ENCODE peak calls at places on chromosomes 13 and 19, in nine cellular contexts. One of them, this sample, is unnamed.

GRCh38 chr13:97261254-97262015 is 39.3 kb downstream of the MBNL2 start:
- DNase-seq in endothelial cell of umbilical vein: no peak
- DNase-seq in fibroblast of lung: no peak
- DNase-seq in mucosa of descending colon: no peak
- DNase-seq in neuronal stem cell: no peak
- DNase-seq in uterus: no peak
- DNase-seq in Caco-2: no peak
- DNase-seq in GM12878: no peak
- DNase-seq in AG04450: no peak
- DNase-seq in this sample: no peak

GRCh38 chr13:83895994-83896580 is 13.8 kb upstream of the SLITRK1 start:
- DNase-seq in endothelial cell of umbilical vein: no peak
- DNase-seq in fibroblast of lung: peak; percentile 74
- DNase-seq in mucosa of descending colon: no peak
- DNase-seq in neuronal stem cell: no peak
- DNase-seq in uterus: no peak
- DNase-seq in Caco-2: no peak
- DNase-seq in GM12878: no peak
- DNase-seq in AG04450: no peak
- DNase-seq in this sample: peak; percentile 55

GRCh38 chr13:46624353-46624752 is 71.4 kb downstream of the LRCH1 start:
- DNase-seq in endothelial cell of umbilical vein: no peak
- DNase-seq in fibroblast of lung: no peak
- DNase-seq in mucosa of descending colon: no peak
- DNase-seq in neuronal stem cell: no peak
- DNase-seq in uterus: no peak
- DNase-seq in Caco-2: no peak
- DNase-seq in GM12878: no peak
- DNase-seq in AG04450: no peak
- DNase-seq in this sample: no peak

GRCh38 chr13:85287528-85287927 is 511.7 kb downstream of the SLITRK6 start:
- DNase-seq in endothelial cell of umbilical vein: no peak
- DNase-seq in fibroblast of lung: no peak
- DNase-seq in mucosa of descending colon: no peak
- DNase-seq in neuronal stem cell: no peak
- DNase-seq in uterus: no peak
- DNase-seq in Caco-2: no peak
- DNase-seq in GM12878: no peak
- DNase-seq in AG04450: no peak
- DNase-seq in this sample: no peak

GRCh38 chr19:2469102-2469914 is 6.6 kb upstream of the GADD45B start:
- DNase-seq in endothelial cell of umbilical vein: peak; percentile 39
- DNase-seq in fibroblast of lung: peak; percentile 87
- DNase-seq in mucosa of descending colon: no peak
- DNase-seq in neuronal stem cell: no peak
- DNase-seq in uterus: no peak
- DNase-seq in Caco-2: no peak
- DNase-seq in GM12878: no peak
- DNase-seq in AG04450: no peak
- DNase-seq in this sample: peak; percentile 96

GRCh38 chr13:26340812-26341211 is 86.9 kb downstream of the CDK8 start:
- DNase-seq in endothelial cell of umbilical vein: no peak
- DNase-seq in fibroblast of lung: peak; percentile 52
- DNase-seq in mucosa of descending colon: no peak
- DNase-seq in neuronal stem cell: no peak
- DNase-seq in uterus: no peak
- DNase-seq in Caco-2: no peak
- DNase-seq in GM12878: no peak
- DNase-seq in AG04450: no peak
- DNase-seq in this sample: no peak

GRCh38 chr19:42277821-42278809 is 9.1 kb downstream of the CIC start:
- DNase-seq in endothelial cell of umbilical vein: peak; percentile 71
- DNase-seq in fibroblast of lung: peak; percentile 30
- DNase-seq in mucosa of descending colon: no peak
- DNase-seq in neuronal stem cell: no peak
- DNase-seq in uterus: peak; percentile 41
- DNase-seq in Caco-2: peak; percentile 39
- DNase-seq in GM12878: no peak
- DNase-seq in AG04450: no peak
- DNase-seq in this sample: no peak

GRCh38 chr19:5165697-5166019 is 175.0 kb downstream of the PTPRS start:
- DNase-seq in endothelial cell of umbilical vein: no peak
- DNase-seq in fibroblast of lung: no peak
- DNase-seq in mucosa of descending colon: no peak
- DNase-seq in neuronal stem cell: no peak
- DNase-seq in uterus: no peak
- DNase-seq in Caco-2: no peak
- DNase-seq in GM12878: no peak
- DNase-seq in AG04450: no peak
- DNase-seq in this sample: no peak

GRCh38 chr19:2627319-2627829 is 75.1 kb downstream of the GNG7 start:
- DNase-seq in endothelial cell of umbilical vein: peak; percentile 94
- DNase-seq in fibroblast of lung: peak; percentile 99
- DNase-seq in mucosa of descending colon: peak; percentile 88
- DNase-seq in neuronal stem cell: no peak
- DNase-seq in uterus: peak; percentile 53
- DNase-seq in Caco-2: no peak
- DNase-seq in GM12878: no peak
- DNase-seq in AG04450: peak; percentile 90
- DNase-seq in this sample: peak; percentile 99

GRCh38 chr19:10979950-10980349 is 19.1 kb downstream of the SMARCA4 start:
- DNase-seq in endothelial cell of umbilical vein: no peak
- DNase-seq in fibroblast of lung: no peak
- DNase-seq in mucosa of descending colon: no peak
- DNase-seq in neuronal stem cell: no peak
- DNase-seq in uterus: no peak
- DNase-seq in Caco-2: no peak
- DNase-seq in GM12878: peak; percentile 33
- DNase-seq in AG04450: no peak
- DNase-seq in this sample: no peak

GRCh38 chr13:100658363-100658762 is 16.2 kb downstream of the TMTC4 start:
- DNase-seq in endothelial cell of umbilical vein: no peak
- DNase-seq in fibroblast of lung: no peak
- DNase-seq in mucosa of descending colon: no peak
- DNase-seq in neuronal stem cell: no peak
- DNase-seq in uterus: no peak
- DNase-seq in Caco-2: no peak
- DNase-seq in GM12878: no peak
- DNase-seq in AG04450: no peak
- DNase-seq in this sample: no peak

GRCh38 chr13:111657013-111657412 is 336.6 kb downstream of the TEX29 start:
- DNase-seq in endothelial cell of umbilical vein: no peak
- DNase-seq in fibroblast of lung: no peak
- DNase-seq in mucosa of descending colon: no peak
- DNase-seq in neuronal stem cell: no peak
- DNase-seq in uterus: no peak
- DNase-seq in Caco-2: peak; percentile 65
- DNase-seq in GM12878: no peak
- DNase-seq in AG04450: no peak
- DNase-seq in this sample: no peak

GRCh38 chr13:113447596-113447995 is 5.7 kb downstream of the ADPRHL1 start:
- DNase-seq in endothelial cell of umbilical vein: no peak
- DNase-seq in fibroblast of lung: no peak
- DNase-seq in mucosa of descending colon: no peak
- DNase-seq in neuronal stem cell: no peak
- DNase-seq in uterus: no peak
- DNase-seq in Caco-2: no peak
- DNase-seq in GM12878: no peak
- DNase-seq in AG04450: no peak
- DNase-seq in this sample: no peak

GRCh38 chr13:29511439-29511814 is 84.1 kb downstream of the SLC7A1 start:
- DNase-seq in endothelial cell of umbilical vein: no peak
- DNase-seq in fibroblast of lung: no peak
- DNase-seq in mucosa of descending colon: no peak
- DNase-seq in neuronal stem cell: no peak
- DNase-seq in uterus: no peak
- DNase-seq in Caco-2: no peak
- DNase-seq in GM12878: no peak
- DNase-seq in AG04450: no peak
- DNase-seq in this sample: no peak

GRCh38 chr19:16403151-16403977 is 68.4 kb downstream of the EPS15L1 start:
- DNase-seq in endothelial cell of umbilical vein: no peak
- DNase-seq in fibroblast of lung: no peak
- DNase-seq in mucosa of descending colon: no peak
- DNase-seq in neuronal stem cell: no peak
- DNase-seq in uterus: peak; percentile 56
- DNase-seq in Caco-2: no peak
- DNase-seq in GM12878: no peak
- DNase-seq in AG04450: no peak
- DNase-seq in this sample: no peak

GRCh38 chr13:52411629-52412028 is 5.7 kb upstream of the THSD1 start:
- DNase-seq in endothelial cell of umbilical vein: no peak
- DNase-seq in fibroblast of lung: peak; percentile 49
- DNase-seq in mucosa of descending colon: no peak
- DNase-seq in neuronal stem cell: no peak
- DNase-seq in uterus: no peak
- DNase-seq in Caco-2: no peak
- DNase-seq in GM12878: peak; percentile 16
- DNase-seq in AG04450: peak; percentile 21
- DNase-seq in this sample: peak; percentile 87

GRCh38 chr19:41324921-41325639 is 15.1 kb downstream of the CCDC97 start:
- DNase-seq in endothelial cell of umbilical vein: peak; percentile 89
- DNase-seq in fibroblast of lung: peak; percentile 82
- DNase-seq in mucosa of descending colon: peak; percentile 80
- DNase-seq in neuronal stem cell: no peak
- DNase-seq in uterus: peak; percentile 88
- DNase-seq in Caco-2: no peak
- DNase-seq in GM12878: no peak
- DNase-seq in AG04450: no peak
- DNase-seq in this sample: peak; percentile 95

GRCh38 chr19:52322429-52322828 is 13.6 kb upstream of the ZNF610 start:
- DNase-seq in endothelial cell of umbilical vein: no peak
- DNase-seq in fibroblast of lung: no peak
- DNase-seq in mucosa of descending colon: no peak
- DNase-seq in neuronal stem cell: no peak
- DNase-seq in uterus: no peak
- DNase-seq in Caco-2: no peak
- DNase-seq in GM12878: no peak
- DNase-seq in AG04450: no peak
- DNase-seq in this sample: no peak
- H3K4me3 ChIP-seq in endothelial cell of umbilical vein: no peak overlapping the region
- H3K4me3 ChIP-seq in fibroblast of lung: no peak overlapping the region
- H3K4me3 ChIP-seq in mucosa of descending colon: no peak overlapping the region
- H3K4me3 ChIP-seq in neuronal stem cell: no peak overlapping the region
- H3K4me3 ChIP-seq in uterus: no peak overlapping the region
- H3K4me3 ChIP-seq in Caco-2: no peak overlapping the region
- H3K4me3 ChIP-seq in GM12878: no peak overlapping the region
- H3K4me3 ChIP-seq in AG04450: no peak overlapping the region
- H3K4me3 ChIP-seq in this sample: no peak overlapping the region

DNA sequence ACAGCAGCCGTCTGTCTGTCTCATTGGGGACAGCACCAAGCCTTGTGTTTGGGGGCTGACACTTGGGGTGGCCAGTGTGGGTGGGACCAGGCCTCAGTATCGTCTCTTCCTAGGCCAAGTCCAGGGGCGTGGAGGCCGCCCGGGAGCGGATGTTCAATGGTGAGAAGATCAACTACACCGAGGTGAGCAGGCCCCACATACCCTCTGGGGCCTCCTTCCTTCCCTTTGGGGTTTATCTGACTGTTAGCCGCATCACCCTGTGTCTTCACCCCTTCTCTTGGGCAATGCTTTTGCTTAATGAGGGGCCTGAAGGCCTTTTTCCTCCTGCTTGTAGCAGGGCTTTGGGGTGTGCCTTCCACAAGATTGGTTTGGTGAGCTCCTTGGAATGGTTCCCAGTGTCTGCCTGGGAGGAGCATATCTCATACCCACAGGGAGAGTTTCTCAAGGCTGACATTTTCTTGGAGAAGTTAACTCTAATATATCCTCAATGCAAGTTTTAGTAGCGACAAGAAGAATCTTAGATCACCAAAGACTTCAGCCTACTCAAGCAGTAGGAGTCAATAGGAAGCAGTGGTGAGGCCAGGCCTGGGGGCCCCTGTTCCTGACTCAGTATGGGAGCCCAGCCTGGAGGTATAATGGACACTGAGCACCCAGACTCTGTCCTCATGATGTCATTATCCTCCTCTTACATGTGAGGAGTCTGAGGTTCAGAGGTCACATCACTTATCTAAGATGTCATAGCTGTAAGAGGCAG is 1.9 kb downstream of the GPI start:
- DNase-seq in endothelial cell of umbilical vein: no peak
- DNase-seq in fibroblast of lung: peak; percentile 67
- DNase-seq in mucosa of descending colon: no peak
- DNase-seq in neuronal stem cell: no peak
- DNase-seq in uterus: no peak
- DNase-seq in Caco-2: no peak
- DNase-seq in GM12878: no peak
- DNase-seq in AG04450: peak; percentile 23
- DNase-seq in this sample: peak; percentile 52
- H3K4me3 ChIP-seq in endothelial cell of umbilical vein: no peak overlapping the region
- H3K4me3 ChIP-seq in fibroblast of lung: no peak overlapping the region
- H3K4me3 ChIP-seq in mucosa of descending colon: no peak overlapping the region
- H3K4me3 ChIP-seq in neuronal stem cell: no peak overlapping the region
- H3K4me3 ChIP-seq in uterus: no peak overlapping the region
- H3K4me3 ChIP-seq in Caco-2: peak overlapping the region; percentile 96
- H3K4me3 ChIP-seq in GM12878: peak overlapping the region; percentile 100
- H3K4me3 ChIP-seq in AG04450: peak overlapping the region; percentile 80
- H3K4me3 ChIP-seq in this sample: no peak overlapping the region

GRCh38 chr13:67227131-67227983 is 2.8 kb downstream of the PCDH9 start:
- DNase-seq in endothelial cell of umbilical vein: no peak
- DNase-seq in fibroblast of lung: no peak
- DNase-seq in mucosa of descending colon: no peak
- DNase-seq in neuronal stem cell: no peak
- DNase-seq in uterus: no peak
- DNase-seq in Caco-2: no peak
- DNase-seq in GM12878: no peak
- DNase-seq in AG04450: no peak
- DNase-seq in this sample: no peak
- H3K4me3 ChIP-seq in endothelial cell of umbilical vein: no peak overlapping the region
- H3K4me3 ChIP-seq in fibroblast of lung: peak overlapping the region; percentile 98
- H3K4me3 ChIP-seq in mucosa of descending colon: no peak overlapping the region
- H3K4me3 ChIP-seq in neuronal stem cell: no peak overlapping the region
- H3K4me3 ChIP-seq in uterus: no peak overlapping the region
- H3K4me3 ChIP-seq in Caco-2: no peak overlapping the region
- H3K4me3 ChIP-seq in GM12878: no peak overlapping the region
- H3K4me3 ChIP-seq in AG04450: no peak overlapping the region
- H3K4me3 ChIP-seq in this sample: no peak overlapping the region

DNA sequence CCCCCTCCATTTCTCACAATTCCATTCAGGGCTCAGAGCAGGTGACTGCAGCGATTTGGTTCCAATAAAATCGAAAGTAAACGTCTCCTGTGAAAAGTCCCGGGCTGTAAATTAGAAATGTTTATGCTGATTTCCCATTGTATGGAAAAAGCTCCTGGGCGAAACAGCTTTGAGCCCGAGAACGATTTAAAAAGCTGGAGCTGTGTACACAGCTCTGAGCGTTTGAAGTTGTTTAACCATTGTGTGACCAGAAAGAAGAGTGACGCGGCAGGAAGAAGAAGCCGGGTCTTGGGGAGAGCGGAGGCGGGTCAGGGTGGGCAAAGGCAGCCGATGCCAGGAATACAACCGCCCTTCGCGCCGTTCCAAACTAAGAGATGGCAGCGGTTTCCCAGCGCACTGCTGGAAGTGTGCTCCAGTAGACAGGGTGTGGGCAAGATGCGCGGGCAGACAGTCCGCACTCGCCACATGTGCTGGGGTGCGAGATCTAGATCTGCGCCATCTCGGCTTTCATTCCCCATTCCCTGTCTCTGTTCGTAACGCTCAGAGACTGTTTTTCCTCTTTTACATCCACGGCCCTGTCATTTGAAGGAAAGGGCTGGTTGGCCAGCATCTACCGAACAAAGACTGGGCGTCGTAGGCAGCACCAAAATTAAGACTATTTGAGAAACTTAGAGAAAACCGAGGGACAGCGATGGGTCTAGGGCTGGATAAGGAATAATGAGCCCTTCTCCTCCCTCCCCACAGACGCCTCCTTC is 960 bp upstream of the GSX1 start:
- DNase-seq in endothelial cell of umbilical vein: no peak
- DNase-seq in fibroblast of lung: no peak
- DNase-seq in mucosa of descending colon: no peak
- DNase-seq in neuronal stem cell: no peak
- DNase-seq in uterus: no peak
- DNase-seq in Caco-2: no peak
- DNase-seq in GM12878: no peak
- DNase-seq in AG04450: no peak
- DNase-seq in this sample: no peak
- H3K4me3 ChIP-seq in endothelial cell of umbilical vein: no peak overlapping the region
- H3K4me3 ChIP-seq in fibroblast of lung: peak overlapping the region; percentile 36
- H3K4me3 ChIP-seq in mucosa of descending colon: no peak overlapping the region
- H3K4me3 ChIP-seq in neuronal stem cell: no peak overlapping the region
- H3K4me3 ChIP-seq in uterus: no peak overlapping the region
- H3K4me3 ChIP-seq in Caco-2: no peak overlapping the region
- H3K4me3 ChIP-seq in GM12878: peak overlapping the region; percentile 27
- H3K4me3 ChIP-seq in AG04450: no peak overlapping the region
- H3K4me3 ChIP-seq in this sample: no peak overlapping the region

This sample was measured in fibroblast of mammary gland.